ENCODE peak calls at places on chromosome 7, in four cellular contexts. One of them, this sample, is unnamed.

GRCh38 chr7:78435355-78435754 is 636.8 kb downstream of the PHTF2 start:
- DNase-seq in WTC11: no peak
- DNase-seq in K562: no peak
- DNase-seq in HepG2: no peak
- DNase-seq in this sample: no peak

GRCh38 chr7:3965794-3966395 is 664.8 kb downstream of the SDK1 start:
- DNase-seq in WTC11: no peak
- DNase-seq in K562: no peak
- DNase-seq in HepG2: no peak
- DNase-seq in this sample: no peak

GRCh38 chr7:3238525-3239210 is 62.4 kb upstream of the SDK1 start:
- DNase-seq in WTC11: no peak
- DNase-seq in K562: no peak
- DNase-seq in HepG2: no peak
- DNase-seq in this sample: no peak

GRCh38 chr7:150514748-150515222 is at the start of gene GIMAP7:
- DNase-seq in WTC11: no peak
- DNase-seq in K562: no peak
- DNase-seq in HepG2: no peak
- DNase-seq in this sample: peak; percentile 56

GRCh38 chr7:7176421-7177043 is 5.8 kb upstream of the C1GALT1 start:
- DNase-seq in WTC11: no peak
- DNase-seq in K562: no peak
- DNase-seq in HepG2: peak; percentile 81
- DNase-seq in this sample: no peak

GRCh38 chr7:154699421-154699820 is 303.5 kb downstream of the PAXIP1 start:
- DNase-seq in WTC11: no peak
- DNase-seq in K562: no peak
- DNase-seq in HepG2: no peak
- DNase-seq in this sample: no peak

GRCh38 chr7:72435913-72436480 is 23.9 kb upstream of the CALN1 start:
- DNase-seq in WTC11: no peak
- DNase-seq in K562: no peak
- DNase-seq in HepG2: no peak
- DNase-seq in this sample: no peak

GRCh38 chr7:7642081-7642480 is 1.5 kb downstream of the UMAD1 start:
- DNase-seq in WTC11: no peak
- DNase-seq in K562: no peak
- DNase-seq in HepG2: no peak
- DNase-seq in this sample: no peak

GRCh38 chr7:95427123-95427522 is 7.7 kb downstream of the PON2 start:
- DNase-seq in WTC11: no peak
- DNase-seq in K562: no peak
- DNase-seq in HepG2: no peak
- DNase-seq in this sample: no peak

GRCh38 chr7:116679495-116679894 is 7.5 kb downstream of the MET start:
- DNase-seq in WTC11: no peak
- DNase-seq in K562: no peak
- DNase-seq in HepG2: no peak
- DNase-seq in this sample: no peak

GRCh38 chr7:73903321-73904218 is 42.6 kb downstream of the TMEM270 start:
- DNase-seq in WTC11: no peak
- DNase-seq in K562: no peak
- DNase-seq in HepG2: no peak
- DNase-seq in this sample: no peak

GRCh38 chr7:135659159-135659837 is 3.0 kb upstream of the STMP1 start:
- DNase-seq in WTC11: no peak
- DNase-seq in K562: no peak
- DNase-seq in HepG2: no peak
- DNase-seq in this sample: no peak

GRCh38 chr7:30929686-30930085 is 18.0 kb downstream of the AQP1 start:
- DNase-seq in WTC11: no peak
- DNase-seq in K562: no peak
- DNase-seq in HepG2: no peak
- DNase-seq in this sample: no peak

GRCh38 chr7:134444198-134444960 is 14.5 kb downstream of the AKR1B1 start:
- DNase-seq in WTC11: no peak
- DNase-seq in K562: no peak
- DNase-seq in HepG2: no peak
- DNase-seq in this sample: no peak

GRCh38 chr7:30927559-30927958 is 15.9 kb downstream of the AQP1 start:
- DNase-seq in WTC11: no peak
- DNase-seq in K562: no peak
- DNase-seq in HepG2: no peak
- DNase-seq in this sample: no peak

GRCh38 chr7:20786779-20787651 is at the start of gene SP8:
- DNase-seq in WTC11: peak; percentile 87
- DNase-seq in K562: peak; percentile 89
- DNase-seq in HepG2: peak; percentile 31
- DNase-seq in this sample: no peak

GRCh38 chr7:112104153-112104552 is 102.0 kb downstream of the DOCK4 start:
- DNase-seq in WTC11: no peak
- DNase-seq in K562: no peak
- DNase-seq in HepG2: no peak
- DNase-seq in this sample: no peak

GRCh38 chr7:74365320-74366022 is 76.3 kb downstream of the CLIP2 start:
- DNase-seq in WTC11: peak; percentile 92
- DNase-seq in K562: peak; percentile 100
- DNase-seq in HepG2: peak; percentile 90
- DNase-seq in this sample: no peak

GRCh38 chr7:95246935-95247370 is 77.4 kb downstream of the PON1 start:
- DNase-seq in WTC11: peak; percentile 40
- DNase-seq in K562: peak; percentile 27
- DNase-seq in HepG2: peak; percentile 54
- DNase-seq in this sample: peak; percentile 5

GRCh38 chr7:99232082-99232770 is 24.3 kb upstream of the KPNA7 start:
- DNase-seq in WTC11: no peak
- DNase-seq in K562: no peak
- DNase-seq in HepG2: no peak
- DNase-seq in this sample: no peak

GRCh38 chr7:151009340-151010001 is 14.8 kb downstream of the ATG9B start:
- DNase-seq in WTC11: peak; percentile 65
- DNase-seq in K562: peak; percentile 80
- DNase-seq in HepG2: peak; percentile 43
- DNase-seq in this sample: no peak

GRCh38 chr7:41817386-41817785 is 114.5 kb upstream of the INHBA start:
- DNase-seq in WTC11: no peak
- DNase-seq in K562: no peak
- DNase-seq in HepG2: no peak
- DNase-seq in this sample: no peak

GRCh38 chr7:22137026-22137425 is 191.3 kb upstream of the CDCA7L start:
- DNase-seq in WTC11: no peak
- DNase-seq in K562: no peak
- DNase-seq in HepG2: no peak
- DNase-seq in this sample: no peak

GRCh38 chr7:105530546-105530945 is 1.5 kb upstream of the RINT1 start:
- DNase-seq in WTC11: no peak
- DNase-seq in K562: no peak
- DNase-seq in HepG2: no peak
- DNase-seq in this sample: no peak

GRCh38 chr7:90629306-90629918 is 33.3 kb downstream of the CDK14 start:
- DNase-seq in WTC11: no peak
- DNase-seq in K562: peak; percentile 16
- DNase-seq in HepG2: peak; percentile 46
- DNase-seq in this sample: peak; percentile 45

GRCh38 chr7:80136276-80137045 is 1.8 kb downstream of the GNAI1 start:
- DNase-seq in WTC11: no peak
- DNase-seq in K562: no peak
- DNase-seq in HepG2: no peak
- DNase-seq in this sample: no peak

GRCh38 chr7:29319719-29320521 is 125.3 kb downstream of the CHN2 start:
- DNase-seq in WTC11: no peak
- DNase-seq in K562: no peak
- DNase-seq in HepG2: no peak
- DNase-seq in this sample: peak; percentile 27

GRCh38 chr7:4715385-4715770 is 33.3 kb downstream of the FOXK1 start:
- DNase-seq in WTC11: no peak
- DNase-seq in K562: no peak
- DNase-seq in HepG2: peak; percentile 83
- DNase-seq in this sample: no peak

GRCh38 chr7:66013938-66014337 is 31.9 kb upstream of the GUSB start:
- DNase-seq in WTC11: peak; percentile 62
- DNase-seq in K562: no peak
- DNase-seq in HepG2: peak; percentile 65
- DNase-seq in this sample: no peak

GRCh38 chr7:76089865-76090495 is 42.1 kb downstream of the MDH2 start:
- DNase-seq in WTC11: no peak
- DNase-seq in K562: no peak
- DNase-seq in HepG2: no peak
- DNase-seq in this sample: peak; percentile 8

GRCh38 chr7:4861227-4861626 is 603 bp downstream of the PAPOLB start:
- DNase-seq in WTC11: no peak
- DNase-seq in K562: no peak
- DNase-seq in HepG2: no peak
- DNase-seq in this sample: no peak

DNA sequence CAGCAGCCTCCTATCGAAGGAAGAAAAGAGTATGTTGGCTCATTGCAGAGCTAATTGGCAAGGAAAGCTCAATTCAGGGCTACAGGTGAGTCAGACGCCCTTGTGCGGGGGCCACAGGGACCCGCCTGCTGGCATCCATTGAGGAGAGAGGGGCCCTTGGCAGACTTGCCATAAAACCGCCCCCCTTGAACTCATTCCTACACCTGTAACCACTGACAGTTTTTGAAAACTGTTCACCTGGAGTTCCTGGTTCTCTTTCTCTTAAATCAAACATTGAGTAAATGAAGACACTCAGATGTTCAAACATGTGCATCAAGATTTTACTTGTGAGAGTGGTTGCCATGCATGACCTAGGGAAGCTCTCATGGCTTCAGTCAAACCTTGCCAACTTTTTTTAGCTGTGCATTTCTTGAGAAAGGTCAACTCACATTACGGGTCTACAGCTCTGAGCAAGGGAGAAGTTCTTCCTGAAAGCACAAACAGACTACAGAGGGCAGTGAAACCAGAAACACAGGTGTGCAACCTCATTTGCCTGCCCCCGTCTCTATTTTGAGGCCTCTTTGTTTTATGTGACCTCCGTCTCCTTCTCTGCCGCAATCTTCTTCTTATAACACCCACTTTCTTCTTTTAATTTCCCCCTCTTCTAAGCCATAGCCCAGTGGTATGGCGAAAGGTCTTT is 87.8 kb downstream of the TBXAS1 start:
- DNase-seq in WTC11: no peak
- DNase-seq in K562: no peak
- DNase-seq in HepG2: no peak
- DNase-seq in this sample: peak; percentile 82
- TF ChIP-seq CBFB in WTC11: no peak
- TF ChIP-seq CBFB in K562: peak; percentile 8
- TF ChIP-seq CBFB in HepG2: no peak
- TF ChIP-seq CBFB in this sample: peak; percentile 35

GRCh38 chr7:101862280-101863220 is 45.1 kb downstream of the CUX1 start:
- DNase-seq in WTC11: no peak
- DNase-seq in K562: peak; percentile 68
- DNase-seq in HepG2: peak; percentile 77
- DNase-seq in this sample: no peak

GRCh38 chr7:101861223-101861775 is 43.9 kb downstream of the CUX1 start:
- DNase-seq in WTC11: no peak
- DNase-seq in K562: no peak
- DNase-seq in HepG2: no peak
- DNase-seq in this sample: no peak

GRCh38 chr7:101859411-101860106 is 42.1 kb downstream of the CUX1 start:
- DNase-seq in WTC11: no peak
- DNase-seq in K562: no peak
- DNase-seq in HepG2: no peak
- DNase-seq in this sample: no peak

GRCh38 chr7:101858437-101859385 is 41.3 kb downstream of the CUX1 start:
- DNase-seq in WTC11: no peak
- DNase-seq in K562: no peak
- DNase-seq in HepG2: peak; percentile 27
- DNase-seq in this sample: no peak

DNA sequence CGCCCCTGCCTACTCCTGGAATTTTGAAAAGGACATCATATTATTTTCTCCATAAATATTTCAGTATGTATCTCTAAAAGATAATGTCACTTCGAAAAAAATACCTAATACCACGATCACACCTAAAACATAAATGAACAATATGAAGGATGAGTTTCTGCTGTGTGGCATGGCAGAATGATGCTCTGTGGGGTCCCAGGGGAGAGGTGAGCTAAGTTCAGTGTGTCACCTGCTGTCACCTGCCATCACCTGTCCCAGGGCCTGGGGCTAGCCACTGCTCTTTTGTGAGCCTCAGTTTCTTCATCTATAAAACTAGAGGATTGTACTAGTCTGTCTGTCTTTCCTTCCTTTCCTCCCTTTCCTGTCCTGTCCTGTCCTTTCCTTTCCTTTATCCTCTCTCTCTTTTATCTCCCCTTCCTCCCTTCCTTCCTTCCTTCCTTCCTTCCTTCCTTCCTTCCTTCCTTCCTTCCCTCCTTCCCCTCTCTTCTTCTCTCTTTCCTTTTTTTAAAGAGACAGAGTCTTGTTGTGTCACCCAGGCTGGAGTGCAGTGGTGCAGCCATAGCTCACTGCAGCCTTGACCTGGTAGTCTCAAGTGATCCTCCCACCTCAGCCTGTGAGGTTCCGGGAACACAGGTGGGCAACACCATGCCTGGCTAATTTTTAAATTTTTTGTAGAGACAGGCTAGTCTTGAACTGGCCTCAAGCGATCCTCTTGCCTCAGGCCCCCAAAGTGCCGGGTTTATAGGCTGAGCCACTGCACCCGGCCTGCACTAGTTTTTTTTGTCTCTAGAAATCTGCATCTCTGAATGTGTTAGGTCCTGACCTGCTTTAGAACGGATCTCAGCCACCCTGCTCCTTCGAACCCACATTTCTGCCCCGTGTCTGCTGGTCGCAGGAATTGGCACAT is 43.1 kb downstream of the CUX1 start:
- DNase-seq in WTC11: no peak
- DNase-seq in K562: no peak
- DNase-seq in HepG2: no peak
- DNase-seq in this sample: no peak
- TF ChIP-seq CBFB in WTC11: no peak
- TF ChIP-seq CBFB in K562: no peak
- TF ChIP-seq CBFB in HepG2: no peak
- TF ChIP-seq CBFB in this sample: no peak

GRCh38 chr7:143884978-143885559 is 16.9 kb downstream of the TCAF1 start:
- DNase-seq in WTC11: peak; percentile 87
- DNase-seq in K562: peak; percentile 86
- DNase-seq in HepG2: no peak
- DNase-seq in this sample: no peak
- TF ChIP-seq CBFB in WTC11: no peak
- TF ChIP-seq CBFB in K562: no peak
- TF ChIP-seq CBFB in HepG2: no peak
- TF ChIP-seq CBFB in this sample: no peak

GRCh38 chr7:157380416-157380815 is 43.6 kb downstream of the DNAJB6 start:
- DNase-seq in WTC11: no peak
- DNase-seq in K562: no peak
- DNase-seq in HepG2: no peak
- DNase-seq in this sample: no peak
- TF ChIP-seq CBFB in WTC11: no peak
- TF ChIP-seq CBFB in K562: no peak
- TF ChIP-seq CBFB in HepG2: no peak
- TF ChIP-seq CBFB in this sample: no peak